ENCODE peak calls at places on chromosome 2, in nine cellular contexts. L, U, Y, M, I, F, X, J and K are unnamed samples.

GRCh38 chr2:121625953-121626352 is 23.3 kb downstream of the CLASP1 start:
- DNase-seq in L (no peak), U (no peak), Y (no peak), M (no peak), I (no peak), F (no peak), X (no peak), J (no peak), K (no peak)

GRCh38 chr2:144508162-144508765 is 11.7 kb downstream of the ZEB2 start:
- DNase-seq in L (no peak), U (no peak), Y (no peak), M (no peak), I (no peak), F (no peak), X (no peak), J (peak), K (no peak)

GRCh38 chr2:232229917-232230310 is 148.6 kb upstream of the ALPP start:
- DNase-seq in L (no peak), U (no peak), Y (no peak), M (no peak), I (no peak), F (no peak), X (no peak), J (no peak), K (no peak)

GRCh38 chr2:130154773-130155765 is 10.2 kb upstream of the CCDC74B start:
- DNase-seq in L (no peak), U (no peak), Y (no peak), M (no peak), I (no peak), F (no peak), X (no peak), J (no peak), K (no peak)

GRCh38 chr2:220847587-220847986 is 724.5 kb downstream of the EPHA4 start:
- DNase-seq in L (no peak), U (no peak), Y (no peak), M (no peak), I (no peak), F (no peak), X (no peak), J (no peak), K (no peak)

GRCh38 chr2:86518498-86518897 is 44.7 kb downstream of the CHMP3 start:
- DNase-seq in L (no peak), U (no peak), Y (no peak), M (no peak), I (no peak), F (no peak), X (no peak), J (peak), K (peak)

GRCh38 chr2:208584387-208584965 is 177.9 kb downstream of the PTH2R start:
- DNase-seq in L (no peak), U (no peak), Y (no peak), M (no peak), I (no peak), F (no peak), X (no peak), J (no peak), K (no peak)

GRCh38 chr2:223075301-223076270 is 23.6 kb downstream of the KCNE4 start:
- DNase-seq in L (no peak), U (no peak), Y (no peak), M (no peak), I (no peak), F (no peak), X (no peak), J (no peak), K (no peak)

GRCh38 chr2:232876978-232877441 is 6.9 kb downstream of the SNORC start:
- DNase-seq in L (no peak), U (no peak), Y (no peak), M (no peak), I (no peak), F (no peak), X (no peak), J (no peak), K (peak)

GRCh38 chr2:67462741-67463496 is 65.8 kb downstream of the ETAA1 start:
- DNase-seq in L (no peak), U (no peak), Y (no peak), M (no peak), I (no peak), F (no peak), X (no peak), J (no peak), K (no peak)

GRCh38 chr2:223563462-223563861 is 38.7 kb downstream of the SCG2 start:
- DNase-seq in L (no peak), U (no peak), Y (no peak), M (no peak), I (peak), F (no peak), X (no peak), J (peak), K (no peak)

GRCh38 chr2:61762292-61762691 is 91.6 kb downstream of the FAM161A start:
- DNase-seq in L (no peak), U (no peak), Y (peak), M (no peak), I (no peak), F (no peak), X (no peak), J (no peak), K (no peak)

GRCh38 chr2:88016948-88017779 is 817 bp upstream of the RNU2-63P start:
- DNase-seq in L (peak), U (peak), Y (peak), M (peak), I (peak), F (no peak), X (peak), J (peak), K (peak)

DNA sequence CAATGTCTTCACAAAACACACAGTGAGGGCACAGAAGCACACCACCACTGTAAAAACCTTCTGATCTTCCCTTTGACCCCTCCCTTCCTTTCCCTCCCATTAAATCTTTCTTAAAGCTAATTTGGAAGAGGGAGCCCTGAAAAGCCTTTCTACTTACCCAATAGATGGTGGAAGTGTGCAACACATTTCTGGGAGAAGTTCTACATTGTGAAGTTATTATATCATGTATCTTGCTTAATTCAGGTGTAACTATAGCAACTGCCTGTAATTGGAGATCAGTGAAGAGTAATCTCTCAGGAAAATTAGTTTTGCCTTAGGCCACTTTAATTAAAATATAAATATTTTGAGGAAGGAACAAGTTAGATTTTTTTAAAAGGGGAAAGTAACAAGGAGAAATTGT is 266.0 kb downstream of the SH3BP4 start:
- DNase-seq in L (no peak), U (no peak), Y (no peak), M (no peak), I (no peak), F (no peak), X (no peak), J (no peak), K (no peak)
- TF ChIP-seq POLR2A in L (no peak), U (no peak), Y (no peak), M (no peak), I (no peak), F (no peak), X (no peak), J (no peak), K (no peak)

GRCh38 chr2:64919261-64919660 is 69.9 kb upstream of the SLC1A4 start:
- DNase-seq in L (no peak), U (no peak), Y (no peak), M (no peak), I (no peak), F (no peak), X (no peak), J (no peak), K (no peak)
- TF ChIP-seq POLR2A in L (no peak), U (no peak), Y (no peak), M (no peak), I (no peak), F (no peak), X (no peak), J (no peak), K (no peak)

DNA sequence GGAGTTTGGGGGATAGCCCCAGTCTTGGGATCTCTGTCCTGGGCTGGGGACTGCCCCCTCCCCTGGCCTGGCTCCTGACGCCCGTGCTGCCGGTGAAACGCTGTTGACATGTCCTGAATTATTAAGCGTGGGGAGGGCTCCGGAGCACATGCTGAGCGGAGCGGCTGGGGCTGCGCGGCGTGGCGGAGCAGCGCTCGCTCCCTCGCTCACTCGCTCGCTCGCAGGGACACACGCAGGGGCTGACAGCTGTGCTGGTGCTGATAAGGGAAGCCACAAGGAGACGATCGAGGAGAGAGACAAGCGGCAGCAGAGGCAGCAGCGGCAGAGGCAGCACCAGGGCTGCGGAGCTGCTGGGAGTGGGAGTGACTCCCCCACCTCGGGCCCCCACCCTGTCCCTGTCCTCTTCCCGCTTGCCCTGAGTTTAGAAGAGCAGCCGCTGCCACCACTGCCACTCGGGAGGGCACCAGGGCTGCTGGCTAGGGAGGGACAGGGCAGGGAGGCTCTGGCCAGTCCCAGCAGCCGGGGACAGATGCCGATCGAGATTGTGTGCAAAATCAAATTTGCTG is at the start of gene ASIC4:
- DNase-seq in L (no peak), U (no peak), Y (no peak), M (no peak), I (no peak), F (no peak), X (no peak), J (peak), K (no peak)
- TF ChIP-seq POLR2A in L (no peak), U (no peak), Y (no peak), M (no peak), I (no peak), F (no peak), X (no peak), J (no peak), K (no peak)

DNA sequence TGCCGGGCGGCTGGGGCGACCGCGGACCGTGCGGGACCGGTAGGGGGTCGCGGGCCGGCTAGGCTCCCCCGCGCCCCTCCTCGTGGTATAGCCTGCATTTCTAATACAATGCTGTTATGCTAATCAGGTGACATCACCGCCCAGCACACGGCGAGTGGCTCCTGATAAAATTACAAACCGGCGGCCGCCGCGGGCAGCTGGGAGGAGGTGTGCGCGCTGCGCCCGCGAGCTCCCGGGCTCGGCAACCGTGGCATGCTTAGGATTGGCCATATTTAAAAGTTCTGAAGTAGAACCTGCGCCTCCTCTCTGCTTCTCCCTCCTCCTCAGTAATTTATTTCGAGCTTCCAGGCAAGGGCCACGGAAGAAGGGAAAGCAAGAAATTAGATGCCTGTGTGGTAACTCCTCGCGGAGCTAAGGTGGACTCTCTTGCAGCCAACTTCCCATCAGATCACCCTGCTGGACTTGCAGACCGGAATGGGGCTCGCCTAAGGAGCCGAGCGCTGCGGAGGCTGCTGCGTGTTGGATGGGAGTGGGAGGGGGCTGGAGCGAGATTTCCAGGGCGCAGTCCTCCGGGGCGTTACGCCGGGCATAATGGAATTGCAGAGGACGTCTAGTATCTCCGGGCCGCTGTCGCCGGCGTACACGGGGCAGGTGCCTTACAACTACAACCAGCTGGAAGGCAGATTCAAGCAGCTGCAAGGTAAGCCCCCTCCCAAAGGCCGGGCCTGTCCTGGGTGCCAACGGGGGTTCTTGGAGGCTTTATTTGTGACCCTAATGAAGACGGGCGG is 102.3 kb downstream of the SPTBN1 start:
- DNase-seq in L (peak), U (peak), Y (no peak), M (peak), I (peak), F (peak), X (peak), J (peak), K (peak)
- TF ChIP-seq POLR2A in L (peak), U (no peak), Y (peak), M (no peak), I (no peak), F (peak), X (no peak), J (peak), K (peak)

GRCh38 chr2:241412144-241412543 is 56.1 kb downstream of the FARP2 start:
- DNase-seq in L (no peak), U (no peak), Y (no peak), M (no peak), I (peak), F (no peak), X (no peak), J (peak), K (peak)
- TF ChIP-seq POLR2A in L (no peak), U (no peak), Y (no peak), M (no peak), I (no peak), F (no peak), X (no peak), J (no peak), K (no peak)

GRCh38 chr2:2613279-2614199 is 282.5 kb upstream of the MYT1L start:
- DNase-seq in L (peak), U (peak), Y (peak), M (peak), I (peak), F (peak), X (peak), J (no peak), K (peak)
- TF ChIP-seq POLR2A in L (no peak), U (peak), Y (peak), M (no peak), I (no peak), F (no peak), X (no peak), J (no peak), K (no peak)